ENCODE peak calls at places on chromosomes 7 and 10, in eight cellular contexts. H is GM19239; Y is glomerular endothelial cell; I is right cardiac atrium; L is KBM-7; F is stimulated activated effector memory CD8-positive, alpha-beta T cell treated with anti-CD3 and anti-CD28 coated beads, Interleukin-12 subunit alpha, Interleukin-12 subunit beta, amount 100 ng/mL, for 72 hours; X is kidney tubule cell; Q is stimulated activated CD4-positive, alpha-beta T cell treated with anti-CD3 and anti-CD28 coated beads, Interleukin-2, amount 100 ng/mL, for 48 hours. S is an unnamed sample.
A peak's percentile ranks its signal among the peaks of the same experiment; 100 is the strongest.

GRCh38 chr10:22320591-22321155 is at the start of gene BMI1:
- DNase-seq in X (peak; percentile 78), I (peak; percentile 81), Q (peak; percentile 56), H (peak; percentile 73), L (no peak), Y (no peak), F (no peak), S (no peak)

GRCh38 chr7:15131661-15132060 is 229.1 kb upstream of the DGKB start:
- DNase-seq in F (no peak), L (no peak), I (no peak), X (no peak), Y (no peak), Q (no peak), H (no peak), S (no peak)

GRCh38 chr10:120981601-120982381 is 130.6 kb downstream of the WDR11 start:
- DNase-seq in I (no peak), L (no peak), H (no peak), X (no peak), Y (no peak), F (no peak), Q (no peak), S (no peak)

GRCh38 chr7:83053965-83054364 is 108.7 kb downstream of the PCLO start:
- DNase-seq in I (no peak), Y (no peak), H (no peak), L (no peak), X (no peak), F (no peak), Q (no peak), S (no peak)

GRCh38 chr7:12706900-12707536 is 19.6 kb downstream of the ARL4A start:
- DNase-seq in Q (no peak), X (peak; percentile 63), I (no peak), F (no peak), H (no peak), Y (no peak), L (no peak), S (peak; percentile 56)

GRCh38 chr7:142654398-142654797 is 94.9 kb upstream of the PRSS1 start:
- DNase-seq in L (no peak), Y (no peak), Q (no peak), X (no peak), I (no peak), H (no peak), F (no peak), S (no peak)

GRCh38 chr7:115356139-115356746 is 434.3 kb downstream of the MDFIC start:
- DNase-seq in F (no peak), H (no peak), Y (no peak), I (no peak), L (no peak), Q (no peak), X (peak; percentile 26), S (no peak)

GRCh38 chr10:91350651-91351081 is 59.5 kb upstream of the HECTD2 start:
- DNase-seq in H (no peak), I (no peak), Y (no peak), L (no peak), F (no peak), X (peak; percentile 57), Q (no peak), S (no peak)

GRCh38 chr10:73641272-73642060 is at the start of gene MYOZ1:
- DNase-seq in H (no peak), Q (no peak), Y (no peak), L (peak; percentile 84), X (peak; percentile 32), I (no peak), F (no peak), S (no peak)

GRCh38 chr7:2729893-2730716 is 42.1 kb downstream of the AMZ1 start:
- DNase-seq in L (no peak), Y (no peak), H (no peak), F (no peak), X (no peak), I (no peak), Q (no peak), S (peak; percentile 36)

GRCh38 chr10:113221756-113222168 is 271.7 kb downstream of the TCF7L2 start:
- DNase-seq in X (peak; percentile 84), Q (no peak), F (no peak), H (no peak), I (no peak), Y (no peak), L (no peak), S (no peak)

GRCh38 chr7:99396914-99397631 is 11.3 kb downstream of the PDAP1 start:
- DNase-seq in Y (no peak), H (no peak), I (no peak), L (no peak), Q (no peak), X (no peak), F (no peak), S (no peak)

GRCh38 chr7:30193333-30193943 is 58.7 kb downstream of the MTURN start:
- DNase-seq in F (no peak), L (no peak), Q (no peak), Y (no peak), I (no peak), H (no peak), X (no peak), S (no peak)

GRCh38 chr7:105776986-105777910 is 99.2 kb downstream of the ATXN7L1 start:
- DNase-seq in H (no peak), Y (no peak), F (no peak), X (peak; percentile 34), Q (no peak), I (no peak), L (no peak), S (no peak)

GRCh38 chr10:64732372-64732715 is 1211.1 kb downstream of the REEP3 start:
- DNase-seq in X (no peak), F (no peak), Q (no peak), Y (no peak), H (no peak), L (peak; percentile 73), I (no peak), S (no peak)

GRCh38 chr10:32985781-32986350 is 27.8 kb upstream of the ITGB1 start:
- DNase-seq in F (no peak), Y (no peak), I (no peak), L (peak; percentile 48), X (peak; percentile 80), Q (no peak), H (no peak), S (peak; percentile 86)

GRCh38 chr7:46649896-46650295 is 728.8 kb upstream of the IGFBP3 start:
- DNase-seq in X (no peak), L (no peak), Q (no peak), I (no peak), H (no peak), Y (no peak), F (no peak), S (no peak)

GRCh38 chr10:95559466-95559865 is 1.7 kb downstream of the SORBS1 start:
- DNase-seq in H (no peak), X (no peak), Y (no peak), F (no peak), Q (no peak), I (no peak), L (no peak), S (no peak)

GRCh38 chr10:12018438-12019342 is 23.9 kb downstream of the UPF2 start:
- DNase-seq in L (no peak), Y (no peak), Q (no peak), I (no peak), X (no peak), H (no peak), F (no peak), S (no peak)

GRCh38 chr10:123287594-123288247 is 133.5 kb downstream of the BUB3 start:
- DNase-seq in Y (no peak), X (peak; percentile 92), I (no peak), L (no peak), F (no peak), H (no peak), Q (peak; percentile 23), S (no peak)

GRCh38 chr10:37488792-37489657 is 363.6 kb downstream of the ANKRD30A start:
- DNase-seq in Y (no peak), Q (no peak), I (peak; percentile 15), X (peak; percentile 45), H (no peak), F (no peak), L (peak; percentile 1), S (no peak)

GRCh38 chr10:53406532-53406931 is 633.9 kb upstream of the MBL2 start:
- DNase-seq in F (no peak), L (no peak), X (no peak), Q (no peak), Y (no peak), H (no peak), I (no peak), S (no peak)

GRCh38 chr7:134514663-134515062 is 12.7 kb upstream of the AKR1B10 start:
- DNase-seq in Y (peak; percentile 66), L (peak; percentile 80), Q (peak; percentile 15), H (peak; percentile 35), I (no peak), X (peak; percentile 82), F (peak; percentile 19), S (peak; percentile 25)

GRCh38 chr10:96910488-96911395 is 78.6 kb downstream of the LCOR start:
- DNase-seq in L (peak; percentile 62), I (no peak), H (peak; percentile 12), X (peak; percentile 56), Y (peak; percentile 39), Q (peak; percentile 21), F (no peak), S (peak; percentile 4)

S was measured in skeletal muscle cell.